ENCODE peak calls at places on chromosome 17, in nine cellular contexts. T is EL, P is skeletal muscle cell, W is GM04504, U is psoas muscle, F is A172, D is amygdala, V is lower lobe of right lung, S is fibroblast of lung. Y is an unnamed sample.

GRCh38 chr17:39487946-39488345 is 26.7 kb downstream of the CDK12 start:
- DNase-seq in T (peak), P (no peak), W (no peak), F (no peak), D (no peak), S (peak), U (no peak), V (no peak), Y (no peak)

GRCh38 chr17:78748730-78749317 is 33.2 kb downstream of the CYTH1 start:
- DNase-seq in V (peak), F (peak), S (peak), D (no peak), T (peak), U (peak), P (no peak), W (peak), Y (no peak)

GRCh38 chr17:30854146-30854545 is 22.4 kb downstream of the ATAD5 start:
- DNase-seq in V (no peak), P (no peak), D (no peak), W (no peak), S (no peak), F (no peak), T (no peak), U (no peak), Y (no peak)

GRCh38 chr17:46182961-46183360 is 10.3 kb downstream of the KANSL1 start:
- DNase-seq in U (no peak), V (no peak), F (no peak), P (no peak), S (no peak), W (no peak), T (no peak), D (no peak), Y (no peak)

GRCh38 chr17:21313320-21313719 is 28.8 kb downstream of the MAP2K3 start:
- DNase-seq in P (no peak), U (peak), D (no peak), S (no peak), W (no peak), F (no peak), V (no peak), T (no peak), Y (no peak)

GRCh38 chr17:1481736-1482135 is 10.8 kb downstream of the MYO1C start:
- DNase-seq in F (no peak), S (no peak), P (no peak), W (no peak), U (no peak), T (no peak), D (no peak), V (no peak), Y (no peak)

GRCh38 chr17:75773121-75773807 is 8.3 kb upstream of the GALK1 start:
- DNase-seq in T (no peak), U (no peak), D (no peak), F (no peak), P (no peak), V (no peak), W (no peak), S (no peak), Y (no peak)

GRCh38 chr17:83128306-83129240 is 49.2 kb downstream of the METRNL start:
- DNase-seq in T (no peak), D (no peak), F (no peak), W (no peak), S (no peak), V (peak), P (no peak), U (no peak), Y (no peak)

GRCh38 chr17:6108382-6108781 is 38.2 kb downstream of the WSCD1 start:
- DNase-seq in P (no peak), T (no peak), S (no peak), V (no peak), D (no peak), F (no peak), U (no peak), W (no peak), Y (no peak)

GRCh38 chr17:1109606-1110523 is 69.9 kb downstream of the ABR start:
- DNase-seq in U (peak), V (no peak), T (no peak), D (no peak), S (no peak), F (peak), W (no peak), P (no peak), Y (no peak)